ENCODE peak calls at places on chromosomes 12 and 14, in four cellular contexts. W, P, A and X are unnamed samples.
A peak's percentile ranks its signal among the peaks of the same experiment; 100 is the strongest.

GRCh38 chr12:27969011-27969900 is 3.3 kb downstream of the PTHLH start:
- DNase-seq in P (peak; percentile 69), A (peak; percentile 67), W (no peak), X (no peak)

GRCh38 chr12:11771356-11771755 is 121.9 kb downstream of the ETV6 start:
- DNase-seq in P (peak; percentile 52), A (no peak), W (no peak), X (no peak)

GRCh38 chr12:51926718-51927117 is 19.4 kb downstream of the ACVRL1 start:
- DNase-seq in P (peak; percentile 71), W (no peak), A (no peak), X (no peak)

GRCh38 chr12:55060470-55060869 is 40.7 kb downstream of the NEUROD4 start:
- DNase-seq in W (no peak), P (no peak), A (no peak), X (no peak)

GRCh38 chr12:40325349-40325960 is 100.7 kb downstream of the LRRK2 start:
- DNase-seq in A (no peak), W (no peak), P (peak; percentile 75), X (no peak)

GRCh38 chr12:122067966-122068365 is 10.6 kb upstream of the MLXIP start:
- DNase-seq in W (no peak), P (no peak), A (peak; percentile 76), X (no peak)

GRCh38 chr14:33062881-33063280 is 124.2 kb downstream of the NPAS3 start:
- DNase-seq in P (no peak), A (no peak), W (no peak), X (no peak)

GRCh38 chr12:78938341-78939084 is 73.9 kb downstream of the SYT1 start:
- DNase-seq in A (no peak), W (no peak), P (no peak), X (no peak)

GRCh38 chr12:1273051-1273450 is 282.0 kb downstream of the ERC1 start:
- DNase-seq in W (no peak), P (no peak), A (no peak), X (no peak)

GRCh38 chr14:35285991-35286564 is 6.1 kb upstream of the PSMA6 start:
- DNase-seq in W (no peak), A (no peak), P (no peak), X (no peak)

GRCh38 chr12:124109760-124110159 is 136.7 kb downstream of the ZNF664 start:
- DNase-seq in W (no peak), P (peak; percentile 76), A (no peak), X (no peak)

GRCh38 chr14:52553002-52553670 is 500 bp downstream of the GPR137C start:
- DNase-seq in A (peak; percentile 68), W (no peak), P (no peak), X (peak; percentile 66)

DNA sequence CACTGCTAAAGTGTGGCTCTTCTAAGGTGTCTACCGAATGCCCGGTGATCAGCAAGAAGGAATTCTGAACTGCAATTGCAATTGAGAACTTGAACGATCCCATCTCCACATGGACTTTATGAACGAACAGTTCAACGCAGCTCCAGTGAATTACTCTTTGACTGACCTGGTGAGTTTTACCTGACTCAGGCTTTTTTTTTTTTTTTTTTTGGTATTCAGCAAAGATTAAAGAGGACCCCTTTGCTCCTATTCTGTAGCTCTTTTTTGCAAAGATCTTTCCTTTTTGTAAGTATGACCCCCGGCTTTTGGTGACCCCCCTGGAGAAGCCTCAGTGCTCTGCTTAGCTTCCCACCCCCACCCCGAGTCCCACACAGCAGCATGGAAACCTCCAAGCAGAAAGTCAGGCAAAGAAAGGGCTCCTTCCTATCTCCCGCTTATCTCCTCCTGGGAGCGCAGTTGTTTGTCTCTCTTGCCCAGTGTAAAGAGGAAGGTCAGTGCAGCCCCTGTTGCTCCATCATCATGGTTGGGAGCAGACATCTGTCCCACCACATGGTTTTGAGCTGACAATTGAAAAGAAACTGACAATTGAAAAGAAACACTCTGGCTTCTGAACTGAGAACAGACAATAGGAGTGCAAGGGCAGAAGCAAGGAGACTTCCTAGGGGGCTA is 72.1 kb upstream of the DIO3 start:
- DNase-seq in P (no peak), W (no peak), A (no peak), X (no peak)
- H3K4me1 ChIP-seq in P (peaks cover 5% of the 10 kb centered on the region), W (no peaks in the 10 kb centered on the region), A (no peaks in the 10 kb centered on the region), X (no peaks in the 10 kb centered on the region)

GRCh38 chr12:48852734-48853168 is 788 bp upstream of the DDX23 start:
- DNase-seq in W (no peak), P (no peak), A (no peak), X (no peak)
- H3K4me3 ChIP-seq in W (peak overlapping the region; percentile 86), P (peak overlapping the region; percentile 91), A (peak overlapping the region; percentile 51), X (peak overlapping the region; percentile 74)

GRCh38 chr12:26937443-26937862 is 328 bp downstream of the INTS13 start:
- DNase-seq in W (no peak), P (no peak), A (no peak), X (no peak)

GRCh38 chr12:26939953-26940352 is 1.7 kb downstream of the FGFR1OP2 start:
- DNase-seq in W (no peak), P (no peak), A (no peak), X (no peak)

GRCh38 chr12:26939192-26939832 is 1.0 kb downstream of the FGFR1OP2 start:
- DNase-seq in W (no peak), P (no peak), A (no peak), X (no peak)

GRCh38 chr12:26937863-26938659 is at the start of the genes FGFR1OP2 and INTS13:
- DNase-seq in A (peak; percentile 99), P (peak; percentile 99), W (peak; percentile 98), X (peak; percentile 99)

GRCh38 chr12:26938660-26939185 is 453 bp downstream of the FGFR1OP2 start:
- DNase-seq in A (no peak), W (no peak), P (no peak), X (no peak)
- H3K27ac ChIP-seq in A (peak overlapping the region; percentile 90), W (peak overlapping the region; percentile 94), P (peak overlapping the region; percentile 89), X (peak overlapping the region; percentile 96)

GRCh38 chr14:69664865-69665526 is 53.6 kb downstream of the SUSD6 start:
- DNase-seq in W (no peak), P (no peak), A (no peak), X (no peak)

GRCh38 chr14:69666112-69666511 is 54.7 kb downstream of the SUSD6 start:
- DNase-seq in W (no peak), P (no peak), A (no peak), X (no peak)

GRCh38 chr14:69667938-69668336 is 56.5 kb downstream of the SUSD6 start:
- DNase-seq in W (no peak), P (no peak), A (no peak), X (no peak)

GRCh38 chr14:69665596-69665995 is 54.2 kb downstream of the SUSD6 start:
- DNase-seq in W (no peak), A (no peak), P (no peak), X (no peak)

GRCh38 chr14:69666698-69667211 is 55.4 kb downstream of the SUSD6 start:
- DNase-seq in W (no peak), A (no peak), P (peak; percentile 40), X (no peak)
- H3K4me1 ChIP-seq in W (peaks cover 93% of the 10 kb centered on the region), A (peaks cover 46% of the 10 kb centered on the region), P (peaks cover 48% of the 10 kb centered on the region), X (peaks cover 96% of the 10 kb centered on the region)